ENCODE peak calls at places on chromosomes 6 and 20, in five cellular contexts. W is MM.1S, Z is upper lobe of right lung, U is ecto neural progenitor cell, H is fibroblast of the aortic adventitia. A is an unnamed sample.
A peak's percentile ranks its signal among the peaks of the same experiment; 100 is the strongest.

GRCh38 chr6:42400886-42401604 is 50.7 kb downstream of the TRERF1 start:
- DNase-seq in U (no peak), H (no peak), W (no peak), Z (no peak), A (no peak)

GRCh38 chr6:105301756-105302616 is 100.9 kb downstream of the PREP start:
- DNase-seq in W (no peak), H (no peak), Z (no peak), U (no peak), A (no peak)

GRCh38 chr6:7114744-7115451 is 7.1 kb downstream of the RREB1 start:
- DNase-seq in W (no peak), Z (no peak), H (no peak), U (no peak), A (no peak)

GRCh38 chr6:28496099-28496779 is 19.4 kb downstream of the GPX6 start:
- DNase-seq in Z (no peak), W (no peak), H (peak; percentile 11), U (no peak), A (no peak)

GRCh38 chr20:10649080-10649816 is 24.6 kb downstream of the JAG1 start:
- DNase-seq in H (no peak), Z (no peak), U (no peak), W (no peak), A (no peak)

GRCh38 chr20:44642203-44643153 is 9.0 kb downstream of the ADA start:
- DNase-seq in Z (peak; percentile 72), H (peak; percentile 79), W (peak; percentile 63), U (no peak), A (peak; percentile 93)

GRCh38 chr6:79671605-79672266 is 40.6 kb downstream of the SH3BGRL2 start:
- DNase-seq in Z (peak; percentile 86), H (peak; percentile 13), U (no peak), W (no peak), A (no peak)

GRCh38 chr20:13868331-13868730 is 83.5 kb downstream of the NDUFAF5 start:
- DNase-seq in U (no peak), Z (no peak), W (no peak), H (peak; percentile 19), A (no peak)

GRCh38 chr6:138492113-138492512 is 7.2 kb downstream of the NHSL1 start:
- DNase-seq in Z (no peak), U (no peak), W (no peak), H (no peak), A (no peak)

GRCh38 chr20:3590164-3590563 is 73.0 kb downstream of the GFRA4 start:
- DNase-seq in U (no peak), Z (no peak), W (no peak), H (no peak), A (no peak)

GRCh38 chr6:107173779-107174178 is 58.5 kb upstream of the BEND3 start:
- DNase-seq in W (no peak), H (peak; percentile 25), U (no peak), Z (no peak), A (no peak)

GRCh38 chr20:63014287-63014686 is 7.5 kb upstream of the BHLHE23 start:
- DNase-seq in U (no peak), W (no peak), Z (no peak), H (no peak), A (no peak)

GRCh38 chr20:57408536-57409233 is 17.5 kb downstream of the RBM38 start:
- DNase-seq in H (no peak), U (no peak), W (no peak), Z (no peak), A (no peak)

GRCh38 chr6:108966855-108967755 is 118.9 kb downstream of the ARMC2 start:
- DNase-seq in W (no peak), Z (no peak), U (peak; percentile 70), H (peak; percentile 39), A (peak; percentile 59)

GRCh38 chr6:35068206-35068605 is 72.9 kb downstream of the TCP11 start:
- DNase-seq in U (no peak), Z (no peak), W (no peak), H (no peak), A (no peak)

GRCh38 chr20:36824142-36824940 is 50.8 kb upstream of the DSN1 start:
- DNase-seq in W (no peak), U (no peak), Z (no peak), H (no peak), A (no peak)

GRCh38 chr20:63366658-63367360 is 5.7 kb upstream of the CHRNA4 start:
- DNase-seq in W (no peak), U (no peak), Z (no peak), H (no peak), A (no peak)

GRCh38 chr6:14550817-14551216 is 433.2 kb downstream of the CD83 start:
- DNase-seq in H (peak; percentile 79), U (no peak), Z (no peak), W (no peak), A (no peak)

GRCh38 chr6:142387997-142388815 is 86.4 kb downstream of the ADGRG6 start:
- DNase-seq in H (peak; percentile 81), W (no peak), Z (no peak), U (no peak), A (no peak)

GRCh38 chr6:1704711-1705110 is 95.0 kb downstream of the FOXC1 start:
- DNase-seq in W (no peak), U (no peak), H (no peak), Z (no peak), A (no peak)

GRCh38 chr20:6668546-6668945 is 98.9 kb upstream of the BMP2 start:
- DNase-seq in U (no peak), Z (no peak), H (no peak), W (no peak), A (no peak)

GRCh38 chr20:56788671-56789610 is 159.8 kb downstream of the TFAP2C start:
- DNase-seq in U (no peak), Z (no peak), W (no peak), H (no peak), A (no peak)

GRCh38 chr6:89843070-89843469 is 13.4 kb downstream of the CASP8AP2 start:
- DNase-seq in H (peak; percentile 43), U (no peak), Z (no peak), W (no peak), A (peak; percentile 17)

GRCh38 chr6:130932438-130932837 is 105.2 kb downstream of the SMLR1 start:
- DNase-seq in Z (no peak), H (peak; percentile 64), W (no peak), U (no peak), A (no peak)

GRCh38 chr6:135801755-135802154 is 49.7 kb upstream of the PDE7B start:
- DNase-seq in U (no peak), W (no peak), H (no peak), Z (no peak), A (no peak)

GRCh38 chr6:25122622-25123237 is 156.4 kb upstream of the CARMIL1 start:
- DNase-seq in W (no peak), U (no peak), Z (no peak), H (no peak), A (no peak)

GRCh38 chr6:50815436-50816114 is 3.1 kb upstream of the TFAP2B start:
- DNase-seq in Z (no peak), H (peak; percentile 40), U (no peak), W (peak; percentile 32), A (peak; percentile 44)

GRCh38 chr20:56781108-56781739 is 152.1 kb downstream of the TFAP2C start:
- DNase-seq in U (no peak), Z (peak; percentile 71), H (peak; percentile 17), W (no peak), A (no peak)

GRCh38 chr6:20911826-20912225 is 377.6 kb downstream of the CDKAL1 start:
- DNase-seq in W (no peak), Z (no peak), H (no peak), U (no peak), A (no peak)

A was measured in SJCRH30.